ENCODE peak calls at places on chromosomes 12 and 14, in six cellular contexts. T is endothelial cell of umbilical vein, G is A549, P is K562, A is GM12878, L is HepG2. Q is an unnamed sample.
A peak's percentile ranks its signal among the peaks of the same experiment; 100 is the strongest.

GRCh38 chr12:64320611-64321010 is 69.9 kb downstream of the C12orf56 start:
- DNase-seq in L (no peak), T (no peak), A (no peak), P (no peak), G (no peak), Q (no peak)

GRCh38 chr12:7142809-7143465 is 12.8 kb downstream of the CLSTN3 start:
- DNase-seq in G (no peak), L (no peak), A (no peak), T (no peak), P (no peak), Q (no peak)

GRCh38 chr12:64173456-64173855 is 48.6 kb downstream of the KICS2 start:
- DNase-seq in A (no peak), G (no peak), T (no peak), L (no peak), P (no peak), Q (no peak)

GRCh38 chr14:53032161-53032803 is 81.4 kb upstream of the FERMT2 start:
- DNase-seq in G (no peak), L (peak; percentile 69), T (peak; percentile 7), A (no peak), P (no peak), Q (no peak)

GRCh38 chr12:7923241-7924236 is 12.4 kb downstream of the SLC2A3 start:
- DNase-seq in P (no peak), G (no peak), L (no peak), A (no peak), T (no peak), Q (no peak)

GRCh38 chr12:59321278-59321677 is 274.6 kb upstream of the SLC16A7 start:
- DNase-seq in P (no peak), T (no peak), L (no peak), A (no peak), G (no peak), Q (no peak)

GRCh38 chr14:67977468-67978034 is 158.0 kb downstream of the RAD51B start:
- DNase-seq in G (no peak), A (no peak), T (no peak), P (no peak), L (no peak), Q (no peak)

GRCh38 chr14:102971314-102971713 is 48.9 kb downstream of the AMN start:
- DNase-seq in A (no peak), G (no peak), P (no peak), L (no peak), T (no peak), Q (no peak)

GRCh38 chr14:22836301-22837058 is at the start of gene MMP14:
- DNase-seq in P (no peak), G (no peak), T (peak; percentile 92), A (no peak), L (no peak), Q (peak; percentile 84)

GRCh38 chr14:54354096-54354495 is 42.7 kb upstream of the CDKN3 start:
- DNase-seq in G (no peak), A (no peak), T (no peak), L (peak; percentile 99), P (no peak), Q (peak; percentile 71)

GRCh38 chr12:109930028-109930800 is 30.1 kb downstream of the TCHP start:
- DNase-seq in A (no peak), T (no peak), P (no peak), L (no peak), G (no peak), Q (no peak)

GRCh38 chr14:54706768-54707167 is 139.8 kb downstream of the SAMD4A start:
- DNase-seq in P (no peak), L (no peak), G (no peak), T (no peak), A (no peak), Q (no peak)

GRCh38 chr14:58353516-58354299 is 42.0 kb upstream of the TOMM20L start:
- DNase-seq in T (peak; percentile 31), A (no peak), G (no peak), P (no peak), L (no peak), Q (no peak)

GRCh38 chr14:92217956-92218355 is 96.2 kb downstream of the CPSF2 start:
- DNase-seq in A (no peak), P (no peak), L (no peak), G (no peak), T (no peak), Q (no peak)

DNA sequence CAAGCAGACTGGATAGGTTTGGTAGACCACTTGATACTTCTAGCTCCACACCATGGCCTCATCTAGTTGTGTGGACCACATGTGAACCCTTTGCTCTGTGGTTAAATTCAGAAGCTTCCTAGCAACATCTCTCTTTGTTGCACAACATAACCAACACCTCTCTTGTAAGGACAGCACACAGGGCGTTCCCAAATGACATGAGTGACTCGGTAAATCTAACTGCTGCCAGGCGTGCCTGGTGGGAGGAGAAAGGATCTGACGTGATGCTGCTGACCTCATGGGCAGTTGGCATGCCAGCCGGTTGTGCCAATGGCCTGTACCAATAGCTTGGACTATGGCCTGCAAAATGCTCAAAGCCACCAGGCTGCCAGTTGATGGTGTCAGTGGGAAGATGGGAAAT is 93.8 kb downstream of the CPSF2 start:
- DNase-seq in T (no peak), L (no peak), A (no peak), P (no peak), G (no peak), Q (no peak)
- TF ChIP-seq MAX in T (no peak), L (no peak), A (no peak), P (no peak), G (no peak), Q (no peak)

GRCh38 chr14:99480856-99481744 is at the start of the genes CCNK and SETD3:
- DNase-seq in A (peak; percentile 97), G (peak; percentile 99), L (peak; percentile 98), T (peak; percentile 100), P (peak; percentile 91), Q (peak; percentile 99)
- TF ChIP-seq MYC in A (no peak), G (no peak), L (peak; percentile 58), T (no peak), P (peak; percentile 38), Q (peak; percentile 72)

GRCh38 chr12:51891843-51892242 is 3.9 kb downstream of the ANKRD33 start:
- DNase-seq in L (no peak), P (peak; percentile 63), G (peak; percentile 39), A (no peak), T (no peak), Q (peak; percentile 30)
- TF ChIP-seq CTCF in L (peak; percentile 17), P (peak; percentile 56), G (peak; percentile 33), A (no peak), T (no peak), Q (no peak)

GRCh38 chr14:39140170-39140569 is 26.0 kb downstream of the GEMIN2 start:
- DNase-seq in G (no peak), P (no peak), L (no peak), A (no peak), T (no peak), Q (no peak)

DNA sequence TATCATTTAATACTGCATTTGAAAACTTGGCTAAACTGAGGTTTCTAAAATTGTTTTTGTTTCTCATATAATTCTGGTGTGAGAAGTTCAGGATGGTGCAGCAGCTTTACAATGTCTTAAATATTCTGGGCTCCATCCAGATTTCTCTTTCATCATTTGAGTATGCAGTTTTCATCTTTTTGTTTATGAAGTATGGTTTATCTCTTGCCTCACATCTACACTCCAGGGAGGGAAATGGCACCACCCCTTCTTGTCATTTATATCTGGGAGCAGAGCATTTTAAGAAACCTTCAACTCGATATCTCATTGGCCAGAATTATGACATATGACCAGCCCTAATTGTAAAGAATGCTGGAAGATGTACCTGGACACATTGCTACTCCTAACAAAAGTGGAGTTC is 24.3 kb downstream of the GEMIN2 start:
- DNase-seq in G (no peak), T (no peak), L (no peak), P (no peak), A (no peak), Q (no peak)
- TF ChIP-seq MAX in G (no peak), T (no peak), L (no peak), P (no peak), A (no peak), Q (no peak)

GRCh38 chr12:62862259-62862881 is 72.6 kb downstream of the PPM1H start:
- DNase-seq in T (peak; percentile 48), A (no peak), P (no peak), G (no peak), L (no peak), Q (no peak)

GRCh38 chr12:62861586-62861985 is 73.4 kb downstream of the PPM1H start:
- DNase-seq in G (no peak), P (no peak), T (no peak), L (no peak), A (no peak), Q (no peak)

GRCh38 chr12:62861157-62861535 is 73.8 kb downstream of the PPM1H start:
- DNase-seq in A (no peak), P (no peak), T (no peak), G (no peak), L (no peak), Q (no peak)

GRCh38 chr12:62859203-62859799 is 75.6 kb downstream of the PPM1H start:
- DNase-seq in A (no peak), G (no peak), P (no peak), T (no peak), L (no peak), Q (no peak)

GRCh38 chr12:62860501-62861156 is 74.3 kb downstream of the PPM1H start:
- DNase-seq in L (no peak), G (no peak), P (no peak), T (no peak), A (no peak), Q (no peak)
- TF ChIP-seq MYC in L (no peak), G (no peak), P (no peak), T (no peak), A (no peak), Q (no peak)